ENCODE peak calls at places on chromosomes 12 and 14, in four cellular contexts. One of them, this sample, is unnamed.

GRCh38 chr14:30798516-30798915 is 75.8 kb upstream of the COCH start:
- DNase-seq in A549: no peak
- DNase-seq in K562: no peak
- DNase-seq in HepG2: no peak
- DNase-seq in this sample: no peak

GRCh38 chr14:72516936-72517408 is 376.9 kb downstream of the DPF3 start:
- DNase-seq in A549: peak; percentile 68
- DNase-seq in K562: peak; percentile 44
- DNase-seq in HepG2: peak; percentile 46
- DNase-seq in this sample: peak; percentile 53

GRCh38 chr12:130435331-130435730 is 97.6 kb downstream of the PIWIL1 start:
- DNase-seq in A549: no peak
- DNase-seq in K562: no peak
- DNase-seq in HepG2: no peak
- DNase-seq in this sample: no peak

GRCh38 chr14:23094666-23095195 is at the start of gene ACIN1:
- DNase-seq in A549: peak; percentile 91
- DNase-seq in K562: peak; percentile 91
- DNase-seq in HepG2: peak; percentile 95
- DNase-seq in this sample: peak; percentile 65

GRCh38 chr14:48113713-48114112 is 438.3 kb upstream of the MDGA2 start:
- DNase-seq in A549: no peak
- DNase-seq in K562: no peak
- DNase-seq in HepG2: no peak
- DNase-seq in this sample: no peak

GRCh38 chr12:57813971-57814771 is 4.4 kb downstream of the AVIL start:
- DNase-seq in A549: no peak
- DNase-seq in K562: no peak
- DNase-seq in HepG2: peak; percentile 67
- DNase-seq in this sample: no peak

GRCh38 chr12:68240079-68240478 is 13.3 kb downstream of the IL22 start:
- DNase-seq in A549: peak; percentile 52
- DNase-seq in K562: peak; percentile 14
- DNase-seq in HepG2: no peak
- DNase-seq in this sample: no peak

GRCh38 chr12:118334939-118335567 is 37.7 kb downstream of the TAOK3 start:
- DNase-seq in A549: no peak
- DNase-seq in K562: no peak
- DNase-seq in HepG2: no peak
- DNase-seq in this sample: no peak

GRCh38 chr12:8912910-8913309 is 1.4 kb upstream of the PHC1 start:
- DNase-seq in A549: peak; percentile 26
- DNase-seq in K562: peak; percentile 20
- DNase-seq in HepG2: no peak
- DNase-seq in this sample: no peak

GRCh38 chr12:92403210-92404175 is 257.8 kb upstream of the BTG1 start:
- DNase-seq in A549: no peak
- DNase-seq in K562: peak; percentile 77
- DNase-seq in HepG2: no peak
- DNase-seq in this sample: peak; percentile 98

GRCh38 chr12:23555180-23555784 is 394.2 kb downstream of the SOX5 start:
- DNase-seq in A549: no peak
- DNase-seq in K562: no peak
- DNase-seq in HepG2: no peak
- DNase-seq in this sample: no peak

GRCh38 chr14:76390621-76391020 is 14.7 kb downstream of the ESRRB start:
- DNase-seq in A549: no peak
- DNase-seq in K562: no peak
- DNase-seq in HepG2: no peak
- DNase-seq in this sample: no peak

GRCh38 chr12:67988600-67988999 is 647 bp upstream of the IFNG-AS1 start:
- DNase-seq in A549: no peak
- DNase-seq in K562: no peak
- DNase-seq in HepG2: no peak
- DNase-seq in this sample: peak; percentile 69

GRCh38 chr12:99427104-99427503 is 220.4 kb upstream of the GARIN6 start:
- DNase-seq in A549: no peak
- DNase-seq in K562: no peak
- DNase-seq in HepG2: no peak
- DNase-seq in this sample: no peak

GRCh38 chr14:82855912-82856381 is 1322.3 kb upstream of the SEL1L start:
- DNase-seq in A549: no peak
- DNase-seq in K562: no peak
- DNase-seq in HepG2: no peak
- DNase-seq in this sample: no peak

GRCh38 chr12:6819069-6820030 is 2.3 kb upstream of the GPR162 start:
- DNase-seq in A549: no peak
- DNase-seq in K562: no peak
- DNase-seq in HepG2: no peak
- DNase-seq in this sample: no peak

GRCh38 chr12:69243099-69244084 is 4.0 kb downstream of the CPSF6 start:
- DNase-seq in A549: no peak
- DNase-seq in K562: no peak
- DNase-seq in HepG2: no peak
- DNase-seq in this sample: peak; percentile 41

GRCh38 chr12:49089831-49090773 is 4.5 kb downstream of the DHH start:
- DNase-seq in A549: peak; percentile 72
- DNase-seq in K562: peak; percentile 50
- DNase-seq in HepG2: no peak
- DNase-seq in this sample: no peak

GRCh38 chr14:56474419-56475022 is 105.1 kb upstream of the TMEM260 start:
- DNase-seq in A549: peak; percentile 37
- DNase-seq in K562: peak; percentile 9
- DNase-seq in HepG2: peak; percentile 16
- DNase-seq in this sample: no peak
- TF ChIP-seq CHD4 in A549: no peak
- TF ChIP-seq CHD4 in K562: no peak
- TF ChIP-seq CHD4 in HepG2: no peak
- TF ChIP-seq CHD4 in this sample: no peak

GRCh38 chr14:95058491-95058890 is 98.8 kb downstream of the DICER1 start:
- DNase-seq in A549: no peak
- DNase-seq in K562: no peak
- DNase-seq in HepG2: no peak
- DNase-seq in this sample: no peak
- TF ChIP-seq CHD4 in A549: no peak
- TF ChIP-seq CHD4 in K562: no peak
- TF ChIP-seq CHD4 in HepG2: no peak
- TF ChIP-seq CHD4 in this sample: no peak

GRCh38 chr12:108629824-108630476 is 3.7 kb downstream of the SELPLG start:
- DNase-seq in A549: peak; percentile 58
- DNase-seq in K562: peak; percentile 84
- DNase-seq in HepG2: peak; percentile 21
- DNase-seq in this sample: no peak
- TF ChIP-seq CHD4 in A549: no peak
- TF ChIP-seq CHD4 in K562: no peak
- TF ChIP-seq CHD4 in HepG2: no peak
- TF ChIP-seq CHD4 in this sample: no peak

GRCh38 chr12:95017482-95017881 is 14.0 kb upstream of the NDUFA12 start:
- DNase-seq in A549: no peak
- DNase-seq in K562: no peak
- DNase-seq in HepG2: no peak
- DNase-seq in this sample: no peak
- TF ChIP-seq CHD4 in A549: no peak
- TF ChIP-seq CHD4 in K562: no peak
- TF ChIP-seq CHD4 in HepG2: no peak
- TF ChIP-seq CHD4 in this sample: no peak

GRCh38 chr12:77104281-77104680 is 38.9 kb upstream of the E2F7 start:
- DNase-seq in A549: no peak
- DNase-seq in K562: no peak
- DNase-seq in HepG2: no peak
- DNase-seq in this sample: no peak
- TF ChIP-seq CHD4 in A549: no peak
- TF ChIP-seq CHD4 in K562: no peak
- TF ChIP-seq CHD4 in HepG2: no peak
- TF ChIP-seq CHD4 in this sample: no peak